ENCODE peak calls at places on chromosomes 16 and 17, in seven cellular contexts. X is RWPE1, E is tibial artery, C is fibroblast of lung, F is heart left ventricle, V is endodermal cell, Q is mesenchymal stem cell. S is an unnamed sample.

GRCh38 chr17:81575836-81576235 is 23.7 kb upstream of the FAAP100 start:
- DNase-seq in X (no peak), C (no peak), V (no peak), F (no peak), Q (no peak), E (no peak), S (no peak)

GRCh38 chr17:58320163-58320558 is 8.4 kb downstream of the TSPOAP1 start:
- DNase-seq in Q (no peak), F (no peak), C (no peak), E (no peak), V (no peak), X (no peak), S (no peak)

GRCh38 chr16:81431554-81432353 is 12.9 kb upstream of the CMIP start:
- DNase-seq in V (no peak), X (no peak), C (peak; percentile 89), Q (peak; percentile 26), F (peak; percentile 49), E (peak; percentile 69), S (no peak)

GRCh38 chr17:27088767-27089078 is 205.2 kb upstream of the WSB1 start:
- DNase-seq in E (no peak), Q (no peak), X (no peak), F (no peak), V (no peak), C (no peak), S (no peak)

GRCh38 chr17:43106552-43106951 is 18.6 kb downstream of the BRCA1 start:
- DNase-seq in F (no peak), Q (no peak), E (no peak), X (no peak), C (no peak), V (no peak), S (no peak)

GRCh38 chr16:81787659-81788058 is 8.6 kb downstream of the PLCG2 start:
- DNase-seq in X (no peak), Q (no peak), V (no peak), C (no peak), F (no peak), E (no peak), S (no peak)

GRCh38 chr17:42667088-42667951 is 8.2 kb downstream of the TUBG2 start:
- DNase-seq in E (peak; percentile 58), V (peak; percentile 50), Q (peak; percentile 84), C (peak; percentile 77), F (peak; percentile 56), X (peak; percentile 94), S (peak; percentile 78)

GRCh38 chr16:3095869-3096268 is 3.2 kb downstream of the ZSCAN10 start:
- DNase-seq in C (no peak), V (peak; percentile 59), Q (no peak), X (no peak), E (no peak), F (peak; percentile 57), S (no peak)

GRCh38 chr16:82011199-82011641 is at the start of gene SDR42E1:
- DNase-seq in C (peak; percentile 27), F (no peak), Q (no peak), X (peak; percentile 79), E (no peak), V (no peak), S (no peak)

GRCh38 chr17:48024149-48025039 is 13.2 kb downstream of the COPZ2 start:
- DNase-seq in C (no peak), E (peak; percentile 45), F (peak; percentile 59), X (no peak), Q (no peak), V (peak; percentile 85), S (no peak)

GRCh38 chr17:55215711-55216110 is 49.0 kb upstream of the HLF start:
- DNase-seq in C (no peak), V (no peak), F (no peak), X (no peak), Q (no peak), E (no peak), S (no peak)

GRCh38 chr16:57539072-57539796 is 2.9 kb upstream of the CCDC102A start:
- DNase-seq in F (no peak), E (no peak), V (no peak), X (no peak), Q (no peak), C (no peak), S (no peak)

GRCh38 chr16:23229714-23230113 is 47.2 kb downstream of the SCNN1G start:
- DNase-seq in V (no peak), X (no peak), C (no peak), F (no peak), Q (no peak), E (no peak), S (no peak)

GRCh38 chr17:61974115-61974514 is 46.3 kb upstream of the INTS2 start:
- DNase-seq in C (no peak), Q (no peak), F (no peak), X (no peak), E (no peak), V (no peak), S (no peak)

GRCh38 chr17:41264599-41264998 is 579 bp upstream of the KRTAP9-6 start:
- DNase-seq in E (no peak), V (no peak), F (no peak), Q (no peak), X (no peak), C (no peak), S (no peak)

GRCh38 chr17:47967607-47968252 is 3.2 kb upstream of the CDK5RAP3 start:
- DNase-seq in E (no peak), C (peak; percentile 69), V (peak; percentile 48), X (peak; percentile 83), Q (peak; percentile 80), F (no peak), S (peak; percentile 80)

GRCh38 chr17:59859444-59860025 is 33.2 kb downstream of the TUBD1 start:
- DNase-seq in V (no peak), F (no peak), E (no peak), C (peak; percentile 86), X (no peak), Q (peak; percentile 77), S (no peak)

GRCh38 chr16:7644171-7644570 is 311.5 kb downstream of the RBFOX1 start:
- DNase-seq in E (no peak), F (no peak), C (no peak), V (peak; percentile 52), Q (no peak), X (no peak), S (no peak)

GRCh38 chr17:21286066-21286770 is 1.7 kb downstream of the MAP2K3 start:
- DNase-seq in E (peak; percentile 98), X (peak; percentile 91), C (peak; percentile 99), Q (peak; percentile 99), V (no peak), F (peak; percentile 93), S (peak; percentile 92)

GRCh38 chr16:21611178-21611545 is 11.8 kb downstream of the METTL9 start:
- DNase-seq in Q (peak; percentile 56), E (no peak), X (no peak), C (peak; percentile 47), V (no peak), F (no peak), S (no peak)

GRCh38 chr17:13743906-13744305 is 142.2 kb upstream of the HS3ST3A1 start:
- DNase-seq in C (no peak), F (no peak), X (peak; percentile 40), V (no peak), E (no peak), Q (no peak), S (peak; percentile 64)

DNA sequence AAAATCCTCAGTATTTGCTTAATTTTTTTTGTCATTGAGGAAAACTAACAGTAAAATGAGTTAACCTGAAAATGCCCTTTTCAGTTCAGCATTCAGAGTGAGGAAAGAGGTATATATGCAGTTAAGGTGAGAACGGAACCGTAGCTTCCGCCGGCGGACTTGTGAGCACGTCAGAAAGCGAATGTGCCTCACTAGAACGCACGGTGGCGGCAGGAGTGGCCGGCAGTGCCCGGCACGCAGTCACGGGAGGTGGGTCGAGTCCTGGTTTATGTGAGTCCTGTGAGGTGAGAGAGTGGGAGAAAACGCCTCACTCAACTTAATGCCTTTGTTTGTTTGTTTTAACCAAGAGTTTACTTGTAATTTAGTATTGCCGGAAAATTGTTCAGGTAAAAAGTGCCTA is 6.1 kb downstream of the SEC14L1 start:
- DNase-seq in V (peak; percentile 72), Q (no peak), E (no peak), X (no peak), C (no peak), F (peak; percentile 40), S (no peak)
- H3K27ac ChIP-seq in V (no peak overlapping the region), Q (no peak overlapping the region), E (peak overlapping the region; percentile 69), X (no peak overlapping the region), C (no peak overlapping the region), F (peak overlapping the region; percentile 92), S (no peak overlapping the region)

GRCh38 chr16:88649924-88650748 is 717 bp downstream of the CYBA start:
- DNase-seq in F (peak; percentile 66), Q (peak; percentile 69), C (no peak), X (no peak), E (no peak), V (peak; percentile 77), S (no peak)

GRCh38 chr16:88651276-88651988 is 579 bp upstream of the CYBA start:
- DNase-seq in E (no peak), Q (peak; percentile 88), X (no peak), V (peak; percentile 83), F (peak; percentile 55), C (no peak), S (no peak)

GRCh38 chr16:88647178-88648070 is 3.4 kb downstream of the CYBA start:
- DNase-seq in C (no peak), F (no peak), E (no peak), V (no peak), X (no peak), Q (no peak), S (no peak)

GRCh38 chr16:88650749-88651275 is at the start of gene CYBA:
- DNase-seq in E (peak; percentile 70), F (peak; percentile 85), X (peak; percentile 68), Q (peak; percentile 84), V (peak; percentile 94), C (peak; percentile 26), S (no peak)

GRCh38 chr16:88649195-88649923 is 1.5 kb downstream of the CYBA start:
- DNase-seq in E (no peak), C (no peak), V (no peak), X (no peak), F (no peak), Q (peak; percentile 17), S (no peak)
- H3K27ac ChIP-seq in E (no peak overlapping the region), C (no peak overlapping the region), V (no peak overlapping the region), X (peak overlapping the region; percentile 71), F (peak overlapping the region; percentile 78), Q (peak overlapping the region; percentile 30), S (no peak overlapping the region)

DNA sequence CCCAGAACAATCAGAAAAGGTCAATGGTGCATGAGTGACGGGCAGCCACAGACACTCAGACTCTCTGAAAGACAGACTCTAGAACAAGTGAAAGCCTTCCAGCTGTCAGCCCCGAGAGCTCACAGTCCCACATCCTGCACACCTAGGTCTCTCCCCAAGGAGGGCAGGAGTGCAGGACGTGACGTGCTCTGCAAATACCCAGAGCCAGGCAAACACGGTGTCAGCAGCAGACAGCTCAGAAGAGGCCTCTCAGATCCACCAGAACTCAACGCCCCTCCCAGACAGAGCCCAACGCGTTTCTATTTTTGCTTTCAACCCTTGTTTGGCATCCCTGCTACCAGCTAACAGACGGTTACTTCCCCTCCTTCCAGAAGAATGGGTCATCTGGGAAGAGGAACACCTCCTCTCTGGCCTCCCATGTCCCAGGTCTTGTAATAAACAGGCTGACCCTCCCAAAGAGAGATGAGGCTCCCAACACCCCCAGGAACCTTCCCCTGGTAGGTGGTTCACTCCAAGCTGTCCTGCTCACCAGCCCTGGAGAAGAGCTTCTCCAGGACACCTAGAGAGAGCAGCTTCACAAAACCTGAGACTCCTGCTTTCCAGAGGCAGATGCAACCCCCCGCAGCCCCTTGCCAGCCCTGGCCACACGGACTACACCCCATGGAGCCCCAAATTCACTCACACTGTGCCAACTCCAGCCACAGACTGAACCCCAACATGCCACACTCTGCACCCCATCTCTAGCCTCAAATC is 7.6 kb downstream of the PITPNM3 start:
- DNase-seq in V (no peak), Q (no peak), C (no peak), F (peak; percentile 47), X (no peak), E (no peak), S (no peak)
- H3K27ac ChIP-seq in V (no peak overlapping the region), Q (no peak overlapping the region), C (no peak overlapping the region), F (no peak overlapping the region), X (peak overlapping the region; percentile 100), E (no peak overlapping the region), S (peak overlapping the region; percentile 26)

GRCh38 chr16:20409398-20410152 is at the start of gene ACSM5:
- DNase-seq in V (peak; percentile 54), F (peak; percentile 88), X (no peak), E (peak; percentile 73), Q (no peak), C (no peak), S (no peak)
- H3K27ac ChIP-seq in V (no peak within 1 kb of the TSS), F (no peak within 1 kb of the TSS), X (no peak within 1 kb of the TSS), E (no peak within 1 kb of the TSS), Q (peak within 1 kb of the TSS; percentile 72), C (no peak within 1 kb of the TSS), S (no peak within 1 kb of the TSS)